ENCODE peak calls at places on chromosomes 16 and 17, in five cellular contexts. C is neural progenitor cell, J is hepatocyte, F is GM12878, O is SK-N-SH. V is an unnamed sample.

GRCh38 chr17:50468120-50469004 is at the start of gene CHAD:
- DNase-seq in F (no peak), C (peak; percentile 54), O (peak; percentile 87), J (no peak), V (peak; percentile 94)

GRCh38 chr16:74448990-74449389 is 27.7 kb upstream of the CLEC18B start:
- DNase-seq in F (no peak), J (peak; percentile 66), C (no peak), O (no peak), V (peak; percentile 94)

GRCh38 chr16:64626771-64627170 is 495.1 kb downstream of the CDH11 start:
- DNase-seq in O (no peak), F (no peak), C (no peak), J (peak; percentile 16), V (no peak)

GRCh38 chr17:47949951-47950350 is 7.7 kb downstream of the PRR15L start:
- DNase-seq in J (peak; percentile 18), C (no peak), O (no peak), F (no peak), V (no peak)

GRCh38 chr16:85899444-85899843 is 482 bp downstream of the IRF8 start:
- DNase-seq in O (no peak), F (no peak), J (no peak), C (no peak), V (no peak)

GRCh38 chr17:37842401-37842800 is 81.8 kb upstream of the TBC1D3K start:
- DNase-seq in F (no peak), O (no peak), C (no peak), J (no peak), V (no peak)

GRCh38 chr17:45005700-45006099 is 37.6 kb upstream of the C1QL1 start:
- DNase-seq in J (no peak), C (no peak), O (no peak), F (no peak), V (peak; percentile 57)

GRCh38 chr17:57666946-57667345 is 78.2 kb downstream of the CCDC182 start:
- DNase-seq in C (no peak), F (no peak), O (no peak), J (no peak), V (no peak)

GRCh38 chr16:80197790-80198201 is 343.0 kb upstream of the DYNLRB2 start:
- DNase-seq in O (no peak), J (no peak), F (no peak), C (no peak), V (peak; percentile 66)

GRCh38 chr17:80831481-80831880 is 160.2 kb upstream of the CHMP6 start:
- DNase-seq in F (no peak), O (no peak), J (no peak), C (no peak), V (no peak)

GRCh38 chr16:88759245-88759975 is 25.6 kb downstream of the PIEZO1 start:
- DNase-seq in F (no peak), J (peak; percentile 62), C (peak; percentile 79), O (no peak), V (no peak)

GRCh38 chr17:10754861-10755591 is 25.2 kb upstream of the TMEM220 start:
- DNase-seq in C (peak; percentile 69), F (no peak), J (peak; percentile 54), O (no peak), V (no peak)

GRCh38 chr16:31211960-31212359 is 2.0 kb upstream of the TRIM72 start:
- DNase-seq in F (no peak), O (no peak), J (no peak), C (no peak), V (no peak)

DNA sequence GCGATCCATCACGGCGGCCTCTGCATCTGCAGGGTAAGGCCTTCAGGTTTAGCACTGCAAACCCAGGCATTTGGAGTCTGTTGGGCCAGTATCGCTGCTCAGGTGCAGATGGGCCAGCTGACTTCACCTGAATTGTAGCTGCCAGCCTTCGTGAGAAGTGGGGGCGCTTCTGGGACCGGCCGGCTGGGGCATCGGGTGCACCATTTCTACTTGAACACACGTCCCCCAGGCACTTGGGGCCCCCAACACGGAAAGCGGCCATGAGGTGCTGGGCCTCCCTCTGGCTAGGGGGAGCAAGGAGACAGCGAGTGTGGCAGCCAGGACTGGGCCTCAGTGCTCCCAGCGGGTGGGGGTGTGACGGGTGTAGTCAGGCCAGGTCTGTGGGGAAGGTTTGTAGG is 767.6 kb downstream of the KCNJ18 start:
- DNase-seq in F (no peak), J (no peak), C (no peak), O (no peak), V (no peak)
- H3K9me3 ChIP-seq in F (no peaks in the 10 kb centered on the region), J (no peaks in the 10 kb centered on the region), C (peaks cover 11% of the 10 kb centered on the region), O (no peaks in the 10 kb centered on the region), V (no peaks in the 10 kb centered on the region)

GRCh38 chr17:66450857-66451158 is 148.4 kb downstream of the PRKCA start:
- DNase-seq in J (no peak), O (no peak), C (no peak), F (no peak), V (no peak)
- H3K79me2 ChIP-seq in J (peaks cover 18% of the 10 kb centered on the region), O (peaks cover 100% of the 10 kb centered on the region), C (no peaks in the 10 kb centered on the region), F (no peaks in the 10 kb centered on the region), V (peaks cover 92% of the 10 kb centered on the region)

GRCh38 chr17:28783161-28783560 is 39.4 kb downstream of the TRAF4 start:
- DNase-seq in C (no peak), O (no peak), J (no peak), F (no peak), V (no peak)

GRCh38 chr17:28773736-28774135 is 29.9 kb downstream of the TRAF4 start:
- DNase-seq in O (no peak), J (no peak), F (no peak), C (no peak), V (no peak)

GRCh38 chr17:28774206-28774605 is 30.4 kb downstream of the TRAF4 start:
- DNase-seq in O (no peak), J (no peak), C (no peak), F (no peak), V (no peak)

GRCh38 chr17:28777178-28777577 is 33.4 kb downstream of the TRAF4 start:
- DNase-seq in J (no peak), O (no peak), F (no peak), C (no peak), V (peak; percentile 62)
- H3K9me3 ChIP-seq in J (no peaks in the 10 kb centered on the region), O (no peaks in the 10 kb centered on the region), F (no peaks in the 10 kb centered on the region), C (no peaks in the 10 kb centered on the region), V (no peaks in the 10 kb centered on the region)

DNA sequence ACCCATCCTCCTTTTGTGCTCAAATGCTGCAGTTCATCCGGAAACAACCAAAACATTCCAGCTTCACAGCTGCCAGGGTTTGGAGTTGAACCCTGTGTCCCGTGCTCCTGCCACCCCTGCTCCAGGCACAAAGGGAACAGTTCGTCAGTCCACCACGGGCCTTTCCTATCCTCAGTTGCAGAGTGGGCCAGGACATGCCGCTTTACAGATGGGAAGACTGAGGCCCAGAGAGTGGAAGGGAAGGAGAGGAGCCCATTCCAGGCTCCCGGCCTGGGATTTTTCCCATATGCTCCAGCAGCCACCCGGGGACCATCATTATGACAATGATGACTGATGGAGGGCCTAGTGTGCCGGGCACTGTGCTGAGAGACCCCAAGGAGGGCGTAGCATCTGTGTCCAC is 27.6 kb downstream of the RAI1 start:
- DNase-seq in O (no peak), C (no peak), F (no peak), J (no peak), V (no peak)
- H3K79me2 ChIP-seq in O (peaks cover 90% of the 10 kb centered on the region), C (peaks cover 3% of the 10 kb centered on the region), F (peaks cover 26% of the 10 kb centered on the region), J (peaks cover 90% of the 10 kb centered on the region), V (peaks cover 80% of the 10 kb centered on the region)

DNA sequence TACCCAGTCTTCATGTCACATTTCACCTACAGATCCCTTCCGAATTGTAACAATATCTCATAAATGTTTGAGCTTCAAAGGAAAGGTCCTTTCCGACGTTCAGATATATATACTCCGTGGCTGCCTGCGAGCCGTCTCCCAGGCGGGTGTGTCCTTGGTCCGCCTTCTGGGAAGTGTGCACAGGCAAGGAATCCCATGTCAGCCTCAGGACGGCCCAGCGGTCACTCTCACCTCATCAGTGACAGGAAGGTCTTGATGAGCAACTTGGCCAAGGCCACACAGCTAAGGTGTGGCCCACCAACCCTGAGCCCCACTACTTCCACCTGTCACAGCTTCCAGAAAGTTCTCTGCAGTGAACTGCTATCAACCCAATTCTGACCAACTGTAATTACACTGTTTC is 4.3 kb downstream of the LMF1 start:
- DNase-seq in J (no peak), C (no peak), F (no peak), O (no peak), V (peak; percentile 27)
- H3K9me3 ChIP-seq in J (no peaks in the 10 kb centered on the region), C (no peaks in the 10 kb centered on the region), F (peaks cover 2% of the 10 kb centered on the region), O (no peaks in the 10 kb centered on the region), V (peaks cover 8% of the 10 kb centered on the region)

DNA sequence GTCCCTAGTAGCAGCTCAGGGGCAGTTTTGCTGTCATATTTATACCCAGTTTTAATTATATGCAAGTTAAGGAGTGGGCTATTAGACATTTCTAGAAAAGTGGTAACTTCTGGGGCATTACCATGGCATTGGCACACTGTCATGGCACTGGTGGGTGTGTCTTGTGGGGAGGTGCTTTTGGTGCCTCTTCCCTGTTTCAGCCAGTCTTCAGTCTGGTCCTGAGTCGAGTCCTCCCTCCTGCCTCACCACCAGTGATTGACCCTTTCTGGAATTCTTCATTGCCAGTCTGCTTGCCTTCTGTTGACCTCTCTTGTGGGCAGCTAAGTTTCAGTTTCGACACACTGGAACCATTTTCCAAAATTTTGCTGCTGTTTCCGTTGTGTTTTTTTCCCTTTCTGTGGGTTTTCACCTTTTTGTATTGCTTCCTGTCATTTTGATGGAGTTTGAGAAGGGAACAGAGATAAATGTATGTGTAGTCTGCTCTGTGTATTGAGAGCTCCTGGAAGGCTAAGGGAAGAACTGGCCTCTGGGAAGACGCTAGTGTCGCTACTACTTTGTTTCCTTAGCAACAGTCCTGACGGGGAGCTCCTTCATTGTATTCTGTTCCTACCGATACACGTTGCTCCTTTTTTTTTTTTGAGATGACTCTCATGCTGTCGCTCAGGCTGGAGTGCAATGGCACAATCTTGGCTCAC is 10.6 kb downstream of the WWP2 start:
- DNase-seq in O (no peak), C (peak; percentile 13), F (no peak), J (no peak), V (no peak)
- H3K79me2 ChIP-seq in O (peaks cover 80% of the 10 kb centered on the region), C (peaks cover 80% of the 10 kb centered on the region), F (peaks cover 28% of the 10 kb centered on the region), J (peaks cover 84% of the 10 kb centered on the region), V (peaks cover 68% of the 10 kb centered on the region)

GRCh38 chr16:35203636-35204035 is 1744.2 kb downstream of the TP53TG3F start:
- DNase-seq in F (no peak), O (no peak), C (no peak), J (no peak), V (no peak)
- H3K9me3 ChIP-seq in F (no peaks in the 10 kb centered on the region), O (no peaks in the 10 kb centered on the region), C (peaks cover 22% of the 10 kb centered on the region), J (no peaks in the 10 kb centered on the region), V (no peaks in the 10 kb centered on the region)

GRCh38 chr17:30113213-30113612 is 3.4 kb upstream of the NSRP1 start:
- DNase-seq in J (no peak), F (peak; percentile 56), C (no peak), O (no peak), V (no peak)

GRCh38 chr17:30117548-30118155 is 1.0 kb downstream of the NSRP1 start:
- DNase-seq in F (no peak), J (no peak), O (no peak), C (no peak), V (peak; percentile 30)

GRCh38 chr17:30112794-30113193 is 3.8 kb upstream of the NSRP1 start:
- DNase-seq in F (no peak), J (no peak), C (no peak), O (no peak), V (no peak)

GRCh38 chr17:30116345-30116660 is 313 bp upstream of the NSRP1 start:
- DNase-seq in C (no peak), O (no peak), F (no peak), J (no peak), V (no peak)

GRCh38 chr17:30116661-30117547 is at the start of gene NSRP1:
- DNase-seq in F (peak; percentile 89), O (peak; percentile 87), C (peak; percentile 96), J (peak; percentile 96), V (peak; percentile 87)
- H3K79me2 ChIP-seq in F (peaks cover 51% of the 10 kb centered on the region), O (peaks cover 53% of the 10 kb centered on the region), C (peaks cover 58% of the 10 kb centered on the region), J (peaks cover 47% of the 10 kb centered on the region), V (peaks cover 53% of the 10 kb centered on the region)

V was measured in osteoblast.